ENCODE peak calls at places on chromosomes 13 and 19, in seven cellular contexts. One of them, this sample, is unnamed.
A peak's percentile ranks its signal among the peaks of the same experiment; 100 is the strongest.

GRCh38 chr13:26132756-26133155 is 80.9 kb upstream of the SHISA2 start:
- DNase-seq in effector memory CD8-positive, alpha-beta T cell: no peak
- DNase-seq in ovary: no peak
- DNase-seq in stromal cell of bone marrow: peak; percentile 19
- DNase-seq in AG09309: no peak
- DNase-seq in mucosa of gallbladder: no peak
- DNase-seq in amniotic stem cell: no peak
- DNase-seq in this sample: no peak

GRCh38 chr13:42363941-42364612 is 92.1 kb downstream of the AKAP11 start:
- DNase-seq in effector memory CD8-positive, alpha-beta T cell: no peak
- DNase-seq in ovary: no peak
- DNase-seq in stromal cell of bone marrow: no peak
- DNase-seq in AG09309: no peak
- DNase-seq in mucosa of gallbladder: no peak
- DNase-seq in amniotic stem cell: no peak
- DNase-seq in this sample: no peak

GRCh38 chr13:107977175-107977574 is 238.2 kb downstream of the LIG4 start:
- DNase-seq in effector memory CD8-positive, alpha-beta T cell: no peak
- DNase-seq in ovary: no peak
- DNase-seq in stromal cell of bone marrow: no peak
- DNase-seq in AG09309: no peak
- DNase-seq in mucosa of gallbladder: no peak
- DNase-seq in amniotic stem cell: no peak
- DNase-seq in this sample: no peak

GRCh38 chr13:100176781-100177389 is 88.0 kb downstream of the PCCA start:
- DNase-seq in effector memory CD8-positive, alpha-beta T cell: no peak
- DNase-seq in ovary: no peak
- DNase-seq in stromal cell of bone marrow: peak; percentile 16
- DNase-seq in AG09309: peak; percentile 2
- DNase-seq in mucosa of gallbladder: no peak
- DNase-seq in amniotic stem cell: no peak
- DNase-seq in this sample: no peak

GRCh38 chr19:10379880-10380310 is 477 bp downstream of the TYK2 start:
- DNase-seq in effector memory CD8-positive, alpha-beta T cell: no peak
- DNase-seq in ovary: no peak
- DNase-seq in stromal cell of bone marrow: no peak
- DNase-seq in AG09309: no peak
- DNase-seq in mucosa of gallbladder: no peak
- DNase-seq in amniotic stem cell: no peak
- DNase-seq in this sample: no peak

GRCh38 chr19:7910321-7911161 is 4.1 kb upstream of the TGFBR3L start:
- DNase-seq in effector memory CD8-positive, alpha-beta T cell: no peak
- DNase-seq in ovary: peak; percentile 30
- DNase-seq in stromal cell of bone marrow: no peak
- DNase-seq in AG09309: no peak
- DNase-seq in mucosa of gallbladder: no peak
- DNase-seq in amniotic stem cell: no peak
- DNase-seq in this sample: peak; percentile 13

GRCh38 chr13:27053235-27053884 is 118.3 kb downstream of the USP12 start:
- DNase-seq in effector memory CD8-positive, alpha-beta T cell: no peak
- DNase-seq in ovary: no peak
- DNase-seq in stromal cell of bone marrow: no peak
- DNase-seq in AG09309: no peak
- DNase-seq in mucosa of gallbladder: no peak
- DNase-seq in amniotic stem cell: no peak
- DNase-seq in this sample: no peak

GRCh38 chr13:73195091-73195490 is 136.3 kb downstream of the KLF5 start:
- DNase-seq in effector memory CD8-positive, alpha-beta T cell: no peak
- DNase-seq in ovary: no peak
- DNase-seq in stromal cell of bone marrow: no peak
- DNase-seq in AG09309: no peak
- DNase-seq in mucosa of gallbladder: no peak
- DNase-seq in amniotic stem cell: no peak
- DNase-seq in this sample: no peak

GRCh38 chr19:872266-872951 is 12.9 kb downstream of the CFD start:
- DNase-seq in effector memory CD8-positive, alpha-beta T cell: peak; percentile 85
- DNase-seq in ovary: peak; percentile 74
- DNase-seq in stromal cell of bone marrow: no peak
- DNase-seq in AG09309: no peak
- DNase-seq in mucosa of gallbladder: peak; percentile 42
- DNase-seq in amniotic stem cell: no peak
- DNase-seq in this sample: peak; percentile 34

GRCh38 chr13:24199016-24199415 is 38.5 kb downstream of the SPATA13 start:
- DNase-seq in effector memory CD8-positive, alpha-beta T cell: no peak
- DNase-seq in ovary: no peak
- DNase-seq in stromal cell of bone marrow: no peak
- DNase-seq in AG09309: no peak
- DNase-seq in mucosa of gallbladder: no peak
- DNase-seq in amniotic stem cell: no peak
- DNase-seq in this sample: no peak

GRCh38 chr19:40398417-40399056 is 8.6 kb upstream of the HIPK4 start:
- DNase-seq in effector memory CD8-positive, alpha-beta T cell: no peak
- DNase-seq in ovary: peak; percentile 70
- DNase-seq in stromal cell of bone marrow: no peak
- DNase-seq in AG09309: no peak
- DNase-seq in mucosa of gallbladder: peak; percentile 53
- DNase-seq in amniotic stem cell: no peak
- DNase-seq in this sample: no peak

GRCh38 chr13:91668844-91669495 is 270.5 kb downstream of the GPC5 start:
- DNase-seq in effector memory CD8-positive, alpha-beta T cell: no peak
- DNase-seq in ovary: no peak
- DNase-seq in stromal cell of bone marrow: no peak
- DNase-seq in AG09309: no peak
- DNase-seq in mucosa of gallbladder: no peak
- DNase-seq in amniotic stem cell: no peak
- DNase-seq in this sample: no peak

GRCh38 chr13:27593267-27593666 is 27.1 kb downstream of the LNX2 start:
- DNase-seq in effector memory CD8-positive, alpha-beta T cell: no peak
- DNase-seq in ovary: no peak
- DNase-seq in stromal cell of bone marrow: no peak
- DNase-seq in AG09309: no peak
- DNase-seq in mucosa of gallbladder: no peak
- DNase-seq in amniotic stem cell: no peak
- DNase-seq in this sample: no peak

GRCh38 chr13:111412251-111412650 is 91.8 kb downstream of the TEX29 start:
- DNase-seq in effector memory CD8-positive, alpha-beta T cell: no peak
- DNase-seq in ovary: no peak
- DNase-seq in stromal cell of bone marrow: no peak
- DNase-seq in AG09309: no peak
- DNase-seq in mucosa of gallbladder: no peak
- DNase-seq in amniotic stem cell: no peak
- DNase-seq in this sample: no peak

GRCh38 chr19:2536461-2536860 is 60.5 kb downstream of the GADD45B start:
- DNase-seq in effector memory CD8-positive, alpha-beta T cell: no peak
- DNase-seq in ovary: no peak
- DNase-seq in stromal cell of bone marrow: no peak
- DNase-seq in AG09309: no peak
- DNase-seq in mucosa of gallbladder: no peak
- DNase-seq in amniotic stem cell: no peak
- DNase-seq in this sample: peak; percentile 45

GRCh38 chr13:111491021-111491420 is 170.6 kb downstream of the TEX29 start:
- DNase-seq in effector memory CD8-positive, alpha-beta T cell: no peak
- DNase-seq in ovary: no peak
- DNase-seq in stromal cell of bone marrow: no peak
- DNase-seq in AG09309: no peak
- DNase-seq in mucosa of gallbladder: no peak
- DNase-seq in amniotic stem cell: no peak
- DNase-seq in this sample: no peak